ENCODE peak calls at places on chromosomes 6 and 20, in four cellular contexts. P is iPS-NIHi11, I is progenitor cell of endocrine pancreas, A is tibial artery. K is an unnamed sample.

GRCh38 chr6:103783344-103783743 is 1076.4 kb downstream of the HACE1 start:
- DNase-seq in I (no peak), P (no peak), A (no peak), K (no peak)

GRCh38 chr6:87534377-87535047 is 55.3 kb downstream of the RARS2 start:
- DNase-seq in P (no peak), A (no peak), I (no peak), K (no peak)

GRCh38 chr6:77568570-77568969 is 84.3 kb upstream of the MEI4 start:
- DNase-seq in P (no peak), A (no peak), I (no peak), K (no peak)

GRCh38 chr6:39341942-39342341 is 19.4 kb upstream of the KCNK16 start:
- DNase-seq in P (no peak), A (no peak), I (no peak), K (no peak)

GRCh38 chr20:37481610-37482009 is 39.4 kb upstream of the NNAT start:
- DNase-seq in P (no peak), A (no peak), I (no peak), K (no peak)

GRCh38 chr6:6586167-6586566 is 2.4 kb upstream of the LY86 start:
- DNase-seq in P (no peak), A (no peak), I (no peak), K (no peak)

GRCh38 chr6:131419698-131420097 is 153.3 kb upstream of the ARG1 start:
- DNase-seq in I (no peak), P (no peak), A (no peak), K (no peak)

GRCh38 chr6:28082939-28083338 is 2.6 kb downstream of the ZNF165 start:
- DNase-seq in I (no peak), A (no peak), P (no peak), K (no peak)

GRCh38 chr6:82823361-82823760 is 242.3 kb downstream of the UBE3D start:
- DNase-seq in P (no peak), I (no peak), A (no peak), K (no peak)

GRCh38 chr6:129865013-129865412 is 3.9 kb upstream of the TMEM244 start:
- DNase-seq in P (no peak), A (no peak), I (no peak), K (no peak)

GRCh38 chr6:54618597-54618996 is 228.0 kb upstream of the FAM83B start:
- DNase-seq in P (no peak), A (no peak), I (no peak), K (no peak)

GRCh38 chr20:38286586-38287502 is 17.1 kb upstream of the BPI start:
- DNase-seq in A (no peak), I (no peak), P (peak), K (no peak)